ENCODE peak calls at places on chromosome 7, in ten cellular contexts. I is EH; L is MCF 10A; M is Right ventricle myocardium inferior; F is activated CD8-positive, alpha-beta memory T cell treated with anti-CD3 and anti-CD28 coated beads for 48 hours; G is NB4; S is KBM-7; T is CD8-positive, alpha-beta memory T cell; H is RWPE1; D is non-pigmented ciliary epithelial cell. Z is an unnamed sample.

GRCh38 chr7:155764432-155764798 is 47.8 kb downstream of the SHH start:
- DNase-seq in T (no peak), D (no peak), I (no peak), G (peak), F (peak), M (no peak), H (no peak), S (peak), L (no peak), Z (no peak)

GRCh38 chr7:4282434-4283223 is 399.5 kb upstream of the FOXK1 start:
- DNase-seq in I (no peak), H (peak), L (peak), T (no peak), F (no peak), G (no peak), M (no peak), S (no peak), D (no peak), Z (peak)

GRCh38 chr7:135620980-135621850 is 41.1 kb upstream of the STMP1 start:
- DNase-seq in M (no peak), H (peak), S (peak), G (peak), D (peak), I (peak), T (no peak), F (no peak), L (peak), Z (peak)

GRCh38 chr7:96481831-96482230 is 159.9 kb upstream of the SLC25A13 start:
- DNase-seq in M (no peak), L (no peak), F (no peak), G (no peak), I (peak), H (no peak), T (no peak), D (peak), S (no peak), Z (no peak)

GRCh38 chr7:138226001-138226476 is 149.8 kb downstream of the AKR1D1 start:
- DNase-seq in F (no peak), H (no peak), L (no peak), S (peak), M (no peak), G (no peak), T (no peak), D (peak), I (no peak), Z (no peak)

GRCh38 chr7:55177068-55177530 is 158.3 kb downstream of the EGFR start:
- DNase-seq in S (no peak), G (no peak), L (no peak), I (no peak), T (no peak), M (no peak), D (no peak), H (no peak), F (no peak), Z (peak)

GRCh38 chr7:107551936-107552335 is 11.8 kb downstream of the COG5 start:
- DNase-seq in S (no peak), D (no peak), I (peak), L (no peak), T (no peak), G (no peak), F (no peak), H (no peak), M (no peak), Z (no peak)

GRCh38 chr7:139246494-139246893 is 15.5 kb downstream of the UBN2 start:
- DNase-seq in S (no peak), I (no peak), F (no peak), T (no peak), M (no peak), H (no peak), D (no peak), L (no peak), G (no peak), Z (no peak)

GRCh38 chr7:143318661-143319060 is 2.8 kb downstream of the CLCN1 start:
- DNase-seq in F (no peak), M (no peak), T (no peak), L (peak), S (no peak), H (peak), G (peak), D (no peak), I (peak), Z (no peak)

GRCh38 chr7:103113164-103113563 is 35.7 kb downstream of the NAPEPLD start:
- DNase-seq in F (no peak), I (peak), G (no peak), H (peak), M (no peak), S (no peak), L (peak), D (peak), T (no peak), Z (peak)

GRCh38 chr7:12879139-12879538 is 191.7 kb downstream of the ARL4A start:
- DNase-seq in S (no peak), I (no peak), L (no peak), D (no peak), T (no peak), G (no peak), H (no peak), M (no peak), F (no peak), Z (no peak)

GRCh38 chr7:116236020-116236630 is 25.8 kb downstream of the TES start:
- DNase-seq in M (no peak), L (peak), D (no peak), S (peak), I (peak), H (peak), T (peak), G (peak), F (no peak), Z (no peak)

GRCh38 chr7:99368750-99369389 is 5.7 kb upstream of the ARPC1B start:
- DNase-seq in F (no peak), I (no peak), G (no peak), T (no peak), M (no peak), H (peak), D (no peak), L (no peak), S (no peak), Z (peak)